ENCODE peak calls at places on chromosomes 3 and 15, in ten cellular contexts. G is AG09319, J is cardiac fibroblast, U is GM12865, S is PC-3, X is cardiac muscle cell, K is neural progenitor cell, Z is mesothelial cell of epicardium, T is progenitor cell of endocrine pancreas, F is body of pancreas. L is an unnamed sample.

GRCh38 chr3:43894176-43895049 is 203.7 kb downstream of the ABHD5 start:
- DNase-seq in G (no peak), F (peak), T (peak), X (peak), S (no peak), U (peak), K (peak), Z (peak), J (peak), L (no peak)

GRCh38 chr3:40690696-40691597 is 166.2 kb downstream of the ZNF621 start:
- DNase-seq in X (peak), Z (peak), U (no peak), F (peak), T (no peak), K (no peak), J (peak), G (no peak), S (no peak), L (no peak)

GRCh38 chr3:48960841-48961413 is 29.1 kb upstream of the P4HTM start:
- DNase-seq in Z (no peak), F (no peak), T (no peak), U (peak), J (peak), K (no peak), G (no peak), S (no peak), X (peak), L (no peak)

GRCh38 chr3:11915621-11916417 is 69.1 kb upstream of the TAMM41 start:
- DNase-seq in J (no peak), K (no peak), Z (peak), X (no peak), U (no peak), F (no peak), G (no peak), S (no peak), T (no peak), L (no peak)

GRCh38 chr3:151398895-151399294 is 14.3 kb upstream of the P2RY12 start:
- DNase-seq in X (no peak), F (no peak), K (no peak), G (no peak), S (no peak), U (peak), T (no peak), J (no peak), Z (no peak), L (no peak)

GRCh38 chr3:140203510-140203909 is 268.5 kb downstream of the CLSTN2 start:
- DNase-seq in T (no peak), Z (no peak), X (no peak), K (peak), J (no peak), S (no peak), F (no peak), U (no peak), G (no peak), L (no peak)

GRCh38 chr15:45186771-45187577 is 792 bp downstream of the SHF start:
- DNase-seq in J (no peak), U (no peak), K (peak), X (no peak), Z (no peak), T (no peak), S (no peak), F (no peak), G (no peak), L (no peak)

GRCh38 chr3:64082411-64082810 is 59.1 kb upstream of the PSMD6 start:
- DNase-seq in G (no peak), U (no peak), K (no peak), Z (no peak), F (no peak), J (no peak), S (no peak), X (no peak), T (no peak), L (no peak)

GRCh38 chr3:123271466-123272159 is 69.9 kb downstream of the SEC22A start:
- DNase-seq in T (no peak), J (peak), K (no peak), S (no peak), U (no peak), X (peak), Z (no peak), F (no peak), G (no peak), L (no peak)

GRCh38 chr3:14283092-14283820 is 104.6 kb downstream of the LSM3 start:
- DNase-seq in T (no peak), U (no peak), Z (no peak), F (no peak), S (no peak), G (no peak), J (no peak), X (no peak), K (no peak), L (no peak)

GRCh38 chr3:133426721-133427120 is 26.9 kb downstream of the BFSP2 start:
- DNase-seq in G (no peak), J (peak), F (no peak), X (peak), T (no peak), U (no peak), S (no peak), Z (no peak), K (no peak), L (peak)

GRCh38 chr15:37820380-37821128 is 113.9 kb upstream of the TMCO5A start:
- DNase-seq in K (no peak), F (no peak), U (no peak), X (no peak), Z (no peak), J (no peak), T (no peak), G (no peak), S (no peak), L (no peak)

GRCh38 chr15:37819191-37819590 is 115.2 kb upstream of the TMCO5A start:
- DNase-seq in T (no peak), X (peak), Z (no peak), S (no peak), K (no peak), U (no peak), G (no peak), F (no peak), J (peak), L (no peak)

GRCh38 chr15:37823601-37824275 is 110.7 kb upstream of the TMCO5A start:
- DNase-seq in Z (no peak), K (no peak), T (no peak), U (no peak), X (no peak), F (no peak), S (no peak), G (no peak), J (no peak), L (no peak)

DNA sequence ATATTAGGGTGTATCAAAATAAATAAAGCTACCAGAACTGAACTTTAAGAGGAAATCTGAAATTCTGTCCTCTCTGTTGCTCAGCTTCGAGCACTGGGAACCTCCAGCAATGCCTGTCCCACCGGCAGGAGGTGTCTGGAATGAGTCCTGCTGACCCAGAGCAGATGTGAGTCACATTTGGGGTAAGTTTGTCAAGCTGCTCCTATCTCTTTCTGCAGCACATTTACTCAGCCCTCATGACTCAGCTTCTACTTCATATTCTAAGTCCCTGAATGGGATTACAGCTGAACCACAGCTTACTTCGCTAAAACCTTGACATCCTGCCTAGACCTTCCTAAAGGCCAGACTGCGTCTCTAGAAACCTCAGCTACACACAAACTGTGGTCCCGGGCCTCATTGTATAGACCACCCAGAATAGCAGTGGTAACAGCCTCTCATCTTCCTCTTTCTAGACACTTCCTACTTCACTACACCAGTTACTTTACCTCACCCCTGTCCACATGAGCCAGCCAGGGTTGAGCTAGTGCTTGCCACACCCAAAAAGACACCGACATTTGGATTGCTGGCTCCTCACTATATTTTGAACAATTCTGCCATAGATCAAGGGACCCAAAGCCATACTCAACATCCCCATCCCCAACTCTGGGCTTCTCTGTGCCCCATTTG is 109.6 kb upstream of the TMCO5A start:
- DNase-seq in F (no peak), S (peak), Z (no peak), J (peak), K (no peak), T (no peak), G (peak), X (peak), U (peak), L (peak)
- TF ChIP-seq CTCF in F (no peak), S (peak), Z (no peak), J (peak), K (no peak), T (no peak), G (no peak), X (peak), U (no peak), L (peak)

GRCh38 chr3:46895204-46895660 is 17.7 kb downstream of the PTH1R start:
- DNase-seq in X (peak), T (peak), G (no peak), Z (peak), J (peak), K (peak), S (peak), F (peak), U (peak), L (no peak)
- TF ChIP-seq CTCF in X (peak), T (peak), G (peak), Z (peak), J (peak), K (peak), S (peak), F (peak), U (peak), L (peak)

GRCh38 chr3:71416868-71417267 is 166.7 kb downstream of the FOXP1 start:
- DNase-seq in U (peak), J (no peak), K (peak), S (peak), Z (no peak), X (no peak), G (no peak), F (no peak), T (no peak), L (no peak)
- TF ChIP-seq CTCF in U (no peak), J (no peak), K (peak), S (peak), Z (no peak), X (peak), G (no peak), F (no peak), T (peak), L (peak)

DNA sequence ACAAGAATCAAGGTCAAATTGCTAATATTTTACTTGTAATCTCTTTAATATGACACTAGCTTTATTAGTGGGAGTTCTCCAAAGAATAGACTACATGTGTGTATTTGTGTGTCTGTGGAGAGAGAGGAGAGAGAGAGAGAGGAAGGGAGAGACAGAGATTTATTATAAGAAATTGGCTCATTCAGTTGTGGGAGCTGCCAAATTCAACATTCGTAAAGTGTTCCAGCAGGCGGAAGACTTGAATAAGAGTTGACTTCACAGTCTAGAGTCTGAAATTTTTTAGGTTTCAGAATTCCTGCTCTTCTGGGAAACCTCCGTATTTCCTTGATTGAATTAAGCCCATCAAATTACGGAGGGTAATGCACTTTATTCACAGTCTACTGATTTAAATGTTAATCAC is 4.7 kb upstream of the CLDN1 start:
- DNase-seq in F (no peak), T (no peak), G (peak), U (no peak), X (peak), S (peak), J (peak), Z (no peak), K (no peak), L (no peak)
- TF ChIP-seq CTCF in F (no peak), T (no peak), G (peak), U (no peak), X (peak), S (no peak), J (peak), Z (no peak), K (no peak), L (no peak)

GRCh38 chr15:62649793-62650420 is 392.6 kb upstream of the TPM1 start:
- DNase-seq in F (no peak), S (no peak), K (no peak), J (peak), X (peak), G (no peak), U (peak), T (no peak), Z (no peak), L (no peak)

GRCh38 chr15:62647195-62647865 is 395.2 kb upstream of the TPM1 start:
- DNase-seq in U (no peak), G (no peak), T (no peak), Z (no peak), J (peak), K (no peak), S (peak), F (no peak), X (peak), L (peak)

GRCh38 chr15:62653122-62653521 is 389.4 kb upstream of the TPM1 start:
- DNase-seq in F (no peak), X (no peak), T (no peak), J (no peak), Z (no peak), G (no peak), K (no peak), S (no peak), U (no peak), L (no peak)

GRCh38 chr15:62644874-62645755 is 397.4 kb upstream of the TPM1 start:
- DNase-seq in G (no peak), J (no peak), U (no peak), S (no peak), Z (no peak), F (no peak), X (no peak), K (no peak), T (no peak), L (no peak)

DNA sequence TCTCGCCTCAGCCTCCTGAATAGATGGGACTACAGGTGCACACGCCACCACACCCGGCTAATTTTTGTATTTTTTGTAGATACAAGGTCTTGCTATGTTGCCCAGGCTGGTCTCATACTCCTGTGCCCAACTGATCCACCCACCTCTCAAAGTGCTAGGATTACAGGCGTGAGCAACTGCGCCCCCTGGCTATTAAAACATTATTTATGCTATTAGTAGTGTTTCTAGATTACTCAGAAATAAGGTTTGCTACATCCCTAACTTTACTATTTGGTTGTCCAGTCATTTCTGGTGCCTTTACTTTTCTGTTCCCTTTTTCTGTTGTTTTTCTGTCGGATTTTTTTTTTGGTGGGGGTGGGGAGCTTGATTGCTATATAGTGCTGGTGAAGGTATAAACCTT is 393.6 kb upstream of the TPM1 start:
- DNase-seq in T (no peak), F (no peak), U (peak), G (no peak), X (peak), S (peak), K (no peak), J (peak), Z (no peak), L (no peak)
- TF ChIP-seq CTCF in T (no peak), F (no peak), U (peak), G (peak), X (peak), S (peak), K (peak), J (peak), Z (no peak), L (peak)

GRCh38 chr15:80618666-80619481 is 76.2 kb upstream of the ABHD17C start:
- DNase-seq in J (no peak), K (no peak), G (no peak), S (no peak), Z (no peak), X (no peak), U (no peak), F (no peak), T (no peak), L (no peak)

GRCh38 chr15:80620931-80621330 is 74.2 kb upstream of the ABHD17C start:
- DNase-seq in S (peak), K (no peak), G (no peak), Z (no peak), J (no peak), U (no peak), X (no peak), T (no peak), F (no peak), L (no peak)

GRCh38 chr15:80615783-80616391 is 79.2 kb upstream of the ABHD17C start:
- DNase-seq in X (peak), Z (peak), F (peak), T (no peak), S (peak), G (peak), U (no peak), J (peak), K (no peak), L (no peak)

GRCh38 chr15:80620141-80620540 is 75.0 kb upstream of the ABHD17C start:
- DNase-seq in Z (peak), G (no peak), X (no peak), U (no peak), S (no peak), F (no peak), T (no peak), J (no peak), K (no peak), L (no peak)

GRCh38 chr15:80619677-80620076 is 75.4 kb upstream of the ABHD17C start:
- DNase-seq in X (peak), Z (no peak), T (no peak), J (peak), K (peak), U (no peak), G (no peak), S (peak), F (no peak), L (no peak)
- TF ChIP-seq CTCF in X (peak), Z (no peak), T (peak), J (no peak), K (peak), U (no peak), G (peak), S (peak), F (no peak), L (peak)

DNA sequence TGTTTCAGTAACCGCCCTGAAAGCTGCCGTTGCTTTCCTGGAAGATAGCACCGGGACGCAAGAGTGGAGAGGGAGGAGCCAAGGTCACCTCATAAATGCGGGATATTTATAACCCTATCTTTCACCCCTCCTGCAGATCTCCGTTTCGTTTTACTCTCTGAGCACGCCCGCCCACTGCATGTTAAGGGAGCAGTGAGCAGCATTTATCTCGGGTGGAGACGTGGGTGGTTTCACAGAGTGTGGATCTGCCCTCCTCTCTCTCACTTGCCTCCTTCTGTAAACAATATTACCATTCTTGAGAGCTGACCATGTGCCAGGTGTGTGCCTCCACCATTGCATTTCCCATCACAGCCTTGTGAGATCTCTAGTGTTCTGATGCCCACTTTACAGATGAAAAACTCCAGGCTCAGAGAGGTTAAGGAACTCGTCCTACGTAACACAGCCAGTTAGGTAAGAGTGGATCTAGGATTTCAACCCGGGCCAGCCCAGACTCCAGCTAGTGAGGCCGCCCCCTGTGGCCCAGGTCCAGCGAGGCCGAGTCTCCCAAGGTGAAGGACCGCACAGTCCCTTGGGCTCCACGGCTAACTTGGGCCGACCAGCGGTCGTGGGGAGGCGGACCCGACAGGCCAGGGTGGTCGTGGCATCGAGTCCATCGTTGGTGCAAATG is 16.9 kb upstream of the SEMA4B start:
- DNase-seq in S (peak), F (peak), X (peak), K (no peak), U (peak), G (no peak), T (no peak), Z (no peak), J (peak), L (no peak)
- TF ChIP-seq CTCF in S (no peak), F (no peak), X (no peak), K (no peak), U (no peak), G (no peak), T (no peak), Z (no peak), J (no peak), L (no peak)

GRCh38 chr3:126342991-126343661 is 14.1 kb downstream of the KLF15 start:
- DNase-seq in X (peak), J (peak), S (no peak), G (no peak), T (no peak), Z (peak), F (no peak), K (peak), U (no peak), L (no peak)
- TF ChIP-seq CTCF in X (no peak), J (peak), S (no peak), G (no peak), T (peak), Z (no peak), F (no peak), K (peak), U (no peak), L (peak)

L was measured in retinal pigment epithelial cell.